ENCODE peak calls at places on chromosomes 13 and 19, in six cellular contexts. T is tibial artery; Y is K562; S is heart left ventricle; J is CD4-positive, alpha-beta T cell; F is fibroblast of mammary gland. D is an unnamed sample.

GRCh38 chr13:113926951-113927660 is 46.8 kb downstream of the C13orf46 start:
- DNase-seq in T (peak), Y (no peak), S (no peak), J (no peak), F (no peak), D (no peak)

GRCh38 chr13:74062933-74063332 is 71.3 kb downstream of the KLF12 start:
- DNase-seq in T (peak), Y (no peak), S (peak), J (no peak), F (peak), D (peak)

GRCh38 chr13:42876810-42877550 is 95.6 kb downstream of the FAM216B start:
- DNase-seq in T (no peak), Y (no peak), S (no peak), J (no peak), F (peak), D (no peak)

GRCh38 chr13:99386911-99387788 is 80.0 kb upstream of the GPR183 start:
- DNase-seq in T (no peak), Y (peak), S (no peak), J (peak), F (peak), D (peak)

GRCh38 chr13:80721689-80722088 is 380.8 kb upstream of the SPRY2 start:
- DNase-seq in T (no peak), Y (no peak), S (no peak), J (no peak), F (no peak), D (no peak)

GRCh38 chr19:10518444-10519361 is 1.5 kb upstream of the S1PR5 start:
- DNase-seq in T (no peak), Y (peak), S (no peak), J (no peak), F (no peak), D (peak)

GRCh38 chr13:72457151-72457550 is 270.3 kb downstream of the MZT1 start:
- DNase-seq in T (no peak), Y (no peak), S (no peak), J (no peak), F (no peak), D (no peak)

GRCh38 chr13:94300401-94300800 is 179.1 kb downstream of the DCT start:
- DNase-seq in T (no peak), Y (no peak), S (no peak), J (no peak), F (no peak), D (no peak)

GRCh38 chr13:56110751-56111150 is 1030.0 kb upstream of the PRR20A start:
- DNase-seq in T (no peak), Y (no peak), S (no peak), J (no peak), F (no peak), D (no peak)

GRCh38 chr19:34555447-34555846 is 73.9 kb downstream of the WTIP start:
- DNase-seq in T (no peak), Y (no peak), S (no peak), J (no peak), F (peak), D (no peak)

GRCh38 chr13:34941835-34942731 is at the start of gene NBEA:
- DNase-seq in T (peak), Y (peak), S (peak), J (peak), F (peak), D (peak)

GRCh38 chr13:92074658-92075057 is 676.2 kb downstream of the GPC5 start:
- DNase-seq in T (no peak), Y (no peak), S (no peak), J (no peak), F (no peak), D (peak)
- TF ChIP-seq CTCF in T (no peak), Y (no peak), S (no peak), J (no peak), F (no peak), D (peak)

GRCh38 chr13:110963554-110963970 is 48.7 kb upstream of the ANKRD10 start:
- DNase-seq in T (no peak), Y (no peak), S (no peak), J (no peak), F (no peak), D (no peak)
- TF ChIP-seq CTCF in T (no peak), Y (no peak), S (no peak), J (no peak), F (no peak), D (no peak)

DNA sequence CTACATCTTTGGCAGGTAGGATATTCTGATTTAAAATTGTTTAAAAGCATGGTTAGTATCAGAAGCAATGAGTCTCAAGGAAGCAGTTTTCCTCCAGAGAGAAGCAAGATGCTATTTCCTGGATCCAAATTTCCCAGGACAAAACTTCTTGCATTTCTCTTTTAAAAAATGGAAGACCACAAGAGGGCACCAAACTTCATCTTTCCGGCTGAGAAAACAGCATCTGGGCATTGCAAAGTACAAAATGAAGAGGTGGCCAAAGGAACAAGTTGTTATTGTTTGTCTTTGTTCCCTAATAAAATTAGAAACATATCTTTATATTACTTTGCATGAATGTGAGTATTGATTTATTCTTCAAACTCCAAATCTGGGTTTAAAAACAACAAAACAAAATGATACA is 60.0 kb upstream of the LRCH1 start:
- DNase-seq in T (no peak), Y (peak), S (peak), J (no peak), F (peak), D (peak)
- TF ChIP-seq CTCF in T (peak), Y (peak), S (peak), J (peak), F (peak), D (peak)

GRCh38 chr13:44865722-44866484 is 123.4 kb downstream of the NUFIP1 start:
- DNase-seq in T (no peak), Y (no peak), S (no peak), J (no peak), F (no peak), D (no peak)
- TF ChIP-seq CTCF in T (no peak), Y (no peak), S (no peak), J (no peak), F (no peak), D (no peak)

DNA sequence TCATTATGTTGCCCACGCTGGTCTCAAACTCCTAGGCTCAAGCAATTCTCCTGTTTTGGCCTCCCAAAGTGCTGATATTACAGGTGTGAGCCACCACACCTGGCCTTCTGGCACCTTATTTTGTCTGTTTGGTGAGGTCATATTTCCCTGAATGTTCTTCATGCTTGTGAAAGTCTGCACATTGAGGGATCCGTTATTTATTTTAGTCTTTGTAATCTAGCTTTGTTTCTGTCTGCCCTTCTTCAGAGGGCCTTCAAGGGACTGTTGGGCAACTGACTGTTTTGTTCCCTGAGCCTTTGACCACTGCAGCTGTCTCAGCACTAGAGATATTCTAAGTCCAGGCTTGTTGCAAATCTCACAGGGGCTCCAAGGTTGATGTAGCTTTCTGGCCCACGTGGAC is 110.5 kb upstream of the RFC3 start:
- DNase-seq in T (no peak), Y (no peak), S (no peak), J (no peak), F (no peak), D (no peak)
- TF ChIP-seq CTCF in T (no peak), Y (no peak), S (no peak), J (no peak), F (no peak), D (no peak)

D was measured in GM13977.